ENCODE peak calls at places on chromosomes 16 and 17, in five cellular contexts. One of them, this sample, is unnamed.

GRCh38 chr16:89295071-89295900 is 77.8 kb downstream of the ZNF778 start:
- DNase-seq in activated CD4-positive, alpha-beta T cell treated with anti-CD3 and anti-CD28 coated beads for 36 hours: no peak
- DNase-seq in activated effector memory CD4-positive, alpha-beta T cell treated with Interleukin-2 at 50 U/mL for 16 hours: no peak
- DNase-seq in stimulated activated CD4-positive, alpha-beta T cell treated with anti-CD3 and anti-CD28 coated beads, Interleukin-4, amount 100 ng/mL, for 1 hour: no peak
- DNase-seq in endodermal cell: no peak
- DNase-seq in this sample: no peak

GRCh38 chr17:70295329-70295728 is 126.0 kb downstream of the KCNJ2 start:
- DNase-seq in activated CD4-positive, alpha-beta T cell treated with anti-CD3 and anti-CD28 coated beads for 36 hours: no peak
- DNase-seq in endodermal cell: no peak
- DNase-seq in stimulated activated CD4-positive, alpha-beta T cell treated with anti-CD3 and anti-CD28 coated beads, Interleukin-4, amount 100 ng/mL, for 1 hour: no peak
- DNase-seq in activated effector memory CD4-positive, alpha-beta T cell treated with Interleukin-2 at 50 U/mL for 16 hours: no peak
- DNase-seq in this sample: no peak

GRCh38 chr16:74874912-74875311 is 100.3 kb upstream of the FA2H start:
- DNase-seq in activated effector memory CD4-positive, alpha-beta T cell treated with Interleukin-2 at 50 U/mL for 16 hours: no peak
- DNase-seq in endodermal cell: no peak
- DNase-seq in activated CD4-positive, alpha-beta T cell treated with anti-CD3 and anti-CD28 coated beads for 36 hours: no peak
- DNase-seq in stimulated activated CD4-positive, alpha-beta T cell treated with anti-CD3 and anti-CD28 coated beads, Interleukin-4, amount 100 ng/mL, for 1 hour: no peak
- DNase-seq in this sample: no peak

GRCh38 chr16:53465606-53466290 is 31.5 kb downstream of the RBL2 start:
- DNase-seq in activated CD4-positive, alpha-beta T cell treated with anti-CD3 and anti-CD28 coated beads for 36 hours: no peak
- DNase-seq in stimulated activated CD4-positive, alpha-beta T cell treated with anti-CD3 and anti-CD28 coated beads, Interleukin-4, amount 100 ng/mL, for 1 hour: no peak
- DNase-seq in activated effector memory CD4-positive, alpha-beta T cell treated with Interleukin-2 at 50 U/mL for 16 hours: no peak
- DNase-seq in endodermal cell: no peak
- DNase-seq in this sample: no peak

GRCh38 chr17:58059141-58059540 is 24.1 kb upstream of the DYNLL2 start:
- DNase-seq in stimulated activated CD4-positive, alpha-beta T cell treated with anti-CD3 and anti-CD28 coated beads, Interleukin-4, amount 100 ng/mL, for 1 hour: no peak
- DNase-seq in activated effector memory CD4-positive, alpha-beta T cell treated with Interleukin-2 at 50 U/mL for 16 hours: no peak
- DNase-seq in activated CD4-positive, alpha-beta T cell treated with anti-CD3 and anti-CD28 coated beads for 36 hours: no peak
- DNase-seq in endodermal cell: peak
- DNase-seq in this sample: no peak

GRCh38 chr17:4148611-4149308 is 5.8 kb downstream of the CYB5D2 start:
- DNase-seq in endodermal cell: no peak
- DNase-seq in activated CD4-positive, alpha-beta T cell treated with anti-CD3 and anti-CD28 coated beads for 36 hours: no peak
- DNase-seq in activated effector memory CD4-positive, alpha-beta T cell treated with Interleukin-2 at 50 U/mL for 16 hours: no peak
- DNase-seq in stimulated activated CD4-positive, alpha-beta T cell treated with anti-CD3 and anti-CD28 coated beads, Interleukin-4, amount 100 ng/mL, for 1 hour: no peak
- DNase-seq in this sample: no peak

GRCh38 chr17:76193616-76194015 is 46.7 kb downstream of the RNF157 start:
- DNase-seq in endodermal cell: peak
- DNase-seq in stimulated activated CD4-positive, alpha-beta T cell treated with anti-CD3 and anti-CD28 coated beads, Interleukin-4, amount 100 ng/mL, for 1 hour: no peak
- DNase-seq in activated effector memory CD4-positive, alpha-beta T cell treated with Interleukin-2 at 50 U/mL for 16 hours: peak
- DNase-seq in activated CD4-positive, alpha-beta T cell treated with anti-CD3 and anti-CD28 coated beads for 36 hours: peak
- DNase-seq in this sample: no peak

GRCh38 chr16:6570520-6570919 is 762.1 kb upstream of the RBFOX1 start:
- DNase-seq in endodermal cell: no peak
- DNase-seq in activated CD4-positive, alpha-beta T cell treated with anti-CD3 and anti-CD28 coated beads for 36 hours: no peak
- DNase-seq in stimulated activated CD4-positive, alpha-beta T cell treated with anti-CD3 and anti-CD28 coated beads, Interleukin-4, amount 100 ng/mL, for 1 hour: no peak
- DNase-seq in activated effector memory CD4-positive, alpha-beta T cell treated with Interleukin-2 at 50 U/mL for 16 hours: no peak
- DNase-seq in this sample: no peak

GRCh38 chr16:70793851-70794502 is 7.0 kb downstream of the VAC14 start:
- DNase-seq in endodermal cell: no peak
- DNase-seq in activated CD4-positive, alpha-beta T cell treated with anti-CD3 and anti-CD28 coated beads for 36 hours: no peak
- DNase-seq in stimulated activated CD4-positive, alpha-beta T cell treated with anti-CD3 and anti-CD28 coated beads, Interleukin-4, amount 100 ng/mL, for 1 hour: no peak
- DNase-seq in activated effector memory CD4-positive, alpha-beta T cell treated with Interleukin-2 at 50 U/mL for 16 hours: no peak
- DNase-seq in this sample: no peak

GRCh38 chr16:58074657-58075056 is 49.1 kb downstream of the MMP15 start:
- DNase-seq in activated effector memory CD4-positive, alpha-beta T cell treated with Interleukin-2 at 50 U/mL for 16 hours: no peak
- DNase-seq in endodermal cell: no peak
- DNase-seq in stimulated activated CD4-positive, alpha-beta T cell treated with anti-CD3 and anti-CD28 coated beads, Interleukin-4, amount 100 ng/mL, for 1 hour: no peak
- DNase-seq in activated CD4-positive, alpha-beta T cell treated with anti-CD3 and anti-CD28 coated beads for 36 hours: no peak
- DNase-seq in this sample: no peak

GRCh38 chr17:79971651-79972050 is 64.0 kb downstream of the TBC1D16 start:
- DNase-seq in endodermal cell: peak
- DNase-seq in stimulated activated CD4-positive, alpha-beta T cell treated with anti-CD3 and anti-CD28 coated beads, Interleukin-4, amount 100 ng/mL, for 1 hour: no peak
- DNase-seq in activated CD4-positive, alpha-beta T cell treated with anti-CD3 and anti-CD28 coated beads for 36 hours: no peak
- DNase-seq in activated effector memory CD4-positive, alpha-beta T cell treated with Interleukin-2 at 50 U/mL for 16 hours: no peak
- DNase-seq in this sample: no peak

GRCh38 chr17:57553991-57554825 is 190.9 kb downstream of the CCDC182 start:
- DNase-seq in endodermal cell: peak
- DNase-seq in activated CD4-positive, alpha-beta T cell treated with anti-CD3 and anti-CD28 coated beads for 36 hours: peak
- DNase-seq in activated effector memory CD4-positive, alpha-beta T cell treated with Interleukin-2 at 50 U/mL for 16 hours: no peak
- DNase-seq in stimulated activated CD4-positive, alpha-beta T cell treated with anti-CD3 and anti-CD28 coated beads, Interleukin-4, amount 100 ng/mL, for 1 hour: no peak
- DNase-seq in this sample: peak

GRCh38 chr16:81265658-81266451 is 27.4 kb downstream of the BCO1 start:
- DNase-seq in activated CD4-positive, alpha-beta T cell treated with anti-CD3 and anti-CD28 coated beads for 36 hours: no peak
- DNase-seq in stimulated activated CD4-positive, alpha-beta T cell treated with anti-CD3 and anti-CD28 coated beads, Interleukin-4, amount 100 ng/mL, for 1 hour: no peak
- DNase-seq in activated effector memory CD4-positive, alpha-beta T cell treated with Interleukin-2 at 50 U/mL for 16 hours: no peak
- DNase-seq in endodermal cell: no peak
- DNase-seq in this sample: no peak

GRCh38 chr17:2421315-2422147 is 20.7 kb upstream of the MNT start:
- DNase-seq in activated CD4-positive, alpha-beta T cell treated with anti-CD3 and anti-CD28 coated beads for 36 hours: no peak
- DNase-seq in stimulated activated CD4-positive, alpha-beta T cell treated with anti-CD3 and anti-CD28 coated beads, Interleukin-4, amount 100 ng/mL, for 1 hour: no peak
- DNase-seq in activated effector memory CD4-positive, alpha-beta T cell treated with Interleukin-2 at 50 U/mL for 16 hours: no peak
- DNase-seq in endodermal cell: peak
- DNase-seq in this sample: no peak

GRCh38 chr16:23424292-23424958 is 28.6 kb downstream of the COG7 start:
- DNase-seq in activated effector memory CD4-positive, alpha-beta T cell treated with Interleukin-2 at 50 U/mL for 16 hours: no peak
- DNase-seq in activated CD4-positive, alpha-beta T cell treated with anti-CD3 and anti-CD28 coated beads for 36 hours: no peak
- DNase-seq in endodermal cell: no peak
- DNase-seq in stimulated activated CD4-positive, alpha-beta T cell treated with anti-CD3 and anti-CD28 coated beads, Interleukin-4, amount 100 ng/mL, for 1 hour: no peak
- DNase-seq in this sample: no peak

GRCh38 chr16:79658301-79659001 is 57.9 kb upstream of the MAF start:
- DNase-seq in endodermal cell: no peak
- DNase-seq in activated effector memory CD4-positive, alpha-beta T cell treated with Interleukin-2 at 50 U/mL for 16 hours: no peak
- DNase-seq in stimulated activated CD4-positive, alpha-beta T cell treated with anti-CD3 and anti-CD28 coated beads, Interleukin-4, amount 100 ng/mL, for 1 hour: no peak
- DNase-seq in activated CD4-positive, alpha-beta T cell treated with anti-CD3 and anti-CD28 coated beads for 36 hours: peak
- DNase-seq in this sample: no peak

GRCh38 chr17:12665263-12666210 is at the start of gene MYOCD:
- DNase-seq in activated effector memory CD4-positive, alpha-beta T cell treated with Interleukin-2 at 50 U/mL for 16 hours: no peak
- DNase-seq in activated CD4-positive, alpha-beta T cell treated with anti-CD3 and anti-CD28 coated beads for 36 hours: peak
- DNase-seq in stimulated activated CD4-positive, alpha-beta T cell treated with anti-CD3 and anti-CD28 coated beads, Interleukin-4, amount 100 ng/mL, for 1 hour: no peak
- DNase-seq in endodermal cell: peak
- DNase-seq in this sample: peak

GRCh38 chr17:76271669-76272540 is 6.8 kb downstream of the UBALD2 start:
- DNase-seq in activated effector memory CD4-positive, alpha-beta T cell treated with Interleukin-2 at 50 U/mL for 16 hours: peak
- DNase-seq in endodermal cell: peak
- DNase-seq in activated CD4-positive, alpha-beta T cell treated with anti-CD3 and anti-CD28 coated beads for 36 hours: peak
- DNase-seq in stimulated activated CD4-positive, alpha-beta T cell treated with anti-CD3 and anti-CD28 coated beads, Interleukin-4, amount 100 ng/mL, for 1 hour: peak
- DNase-seq in this sample: peak

GRCh38 chr17:17052462-17053221 is 10.4 kb downstream of the MPRIP start:
- DNase-seq in activated effector memory CD4-positive, alpha-beta T cell treated with Interleukin-2 at 50 U/mL for 16 hours: no peak
- DNase-seq in activated CD4-positive, alpha-beta T cell treated with anti-CD3 and anti-CD28 coated beads for 36 hours: no peak
- DNase-seq in stimulated activated CD4-positive, alpha-beta T cell treated with anti-CD3 and anti-CD28 coated beads, Interleukin-4, amount 100 ng/mL, for 1 hour: no peak
- DNase-seq in endodermal cell: peak
- DNase-seq in this sample: no peak

GRCh38 chr17:74512041-74512440 is 19.2 kb downstream of the CD300LB start:
- DNase-seq in stimulated activated CD4-positive, alpha-beta T cell treated with anti-CD3 and anti-CD28 coated beads, Interleukin-4, amount 100 ng/mL, for 1 hour: no peak
- DNase-seq in activated CD4-positive, alpha-beta T cell treated with anti-CD3 and anti-CD28 coated beads for 36 hours: no peak
- DNase-seq in activated effector memory CD4-positive, alpha-beta T cell treated with Interleukin-2 at 50 U/mL for 16 hours: no peak
- DNase-seq in endodermal cell: no peak
- DNase-seq in this sample: no peak

GRCh38 chr17:64357191-64357981 is 33.3 kb downstream of the PECAM1 start:
- DNase-seq in activated effector memory CD4-positive, alpha-beta T cell treated with Interleukin-2 at 50 U/mL for 16 hours: no peak
- DNase-seq in stimulated activated CD4-positive, alpha-beta T cell treated with anti-CD3 and anti-CD28 coated beads, Interleukin-4, amount 100 ng/mL, for 1 hour: no peak
- DNase-seq in activated CD4-positive, alpha-beta T cell treated with anti-CD3 and anti-CD28 coated beads for 36 hours: no peak
- DNase-seq in endodermal cell: peak
- DNase-seq in this sample: no peak

GRCh38 chr16:55907661-55908060 is 32.5 kb upstream of the CES5A start:
- DNase-seq in activated CD4-positive, alpha-beta T cell treated with anti-CD3 and anti-CD28 coated beads for 36 hours: no peak
- DNase-seq in stimulated activated CD4-positive, alpha-beta T cell treated with anti-CD3 and anti-CD28 coated beads, Interleukin-4, amount 100 ng/mL, for 1 hour: no peak
- DNase-seq in endodermal cell: no peak
- DNase-seq in activated effector memory CD4-positive, alpha-beta T cell treated with Interleukin-2 at 50 U/mL for 16 hours: no peak
- DNase-seq in this sample: no peak

GRCh38 chr17:64599187-64599676 is 62.9 kb downstream of the SMURF2 start:
- DNase-seq in endodermal cell: peak
- DNase-seq in activated CD4-positive, alpha-beta T cell treated with anti-CD3 and anti-CD28 coated beads for 36 hours: peak
- DNase-seq in stimulated activated CD4-positive, alpha-beta T cell treated with anti-CD3 and anti-CD28 coated beads, Interleukin-4, amount 100 ng/mL, for 1 hour: peak
- DNase-seq in activated effector memory CD4-positive, alpha-beta T cell treated with Interleukin-2 at 50 U/mL for 16 hours: peak
- DNase-seq in this sample: no peak

GRCh38 chr17:78192616-78193015 is 5.5 kb downstream of the AFMID start:
- DNase-seq in endodermal cell: no peak
- DNase-seq in activated effector memory CD4-positive, alpha-beta T cell treated with Interleukin-2 at 50 U/mL for 16 hours: no peak
- DNase-seq in stimulated activated CD4-positive, alpha-beta T cell treated with anti-CD3 and anti-CD28 coated beads, Interleukin-4, amount 100 ng/mL, for 1 hour: no peak
- DNase-seq in activated CD4-positive, alpha-beta T cell treated with anti-CD3 and anti-CD28 coated beads for 36 hours: no peak
- DNase-seq in this sample: no peak

GRCh38 chr17:79029327-79030009 is 5.5 kb downstream of the C1QTNF1 start:
- DNase-seq in stimulated activated CD4-positive, alpha-beta T cell treated with anti-CD3 and anti-CD28 coated beads, Interleukin-4, amount 100 ng/mL, for 1 hour: no peak
- DNase-seq in endodermal cell: peak
- DNase-seq in activated effector memory CD4-positive, alpha-beta T cell treated with Interleukin-2 at 50 U/mL for 16 hours: no peak
- DNase-seq in activated CD4-positive, alpha-beta T cell treated with anti-CD3 and anti-CD28 coated beads for 36 hours: no peak
- DNase-seq in this sample: no peak

GRCh38 chr16:55900616-55901393 is 25.6 kb upstream of the CES5A start:
- DNase-seq in stimulated activated CD4-positive, alpha-beta T cell treated with anti-CD3 and anti-CD28 coated beads, Interleukin-4, amount 100 ng/mL, for 1 hour: no peak
- DNase-seq in activated CD4-positive, alpha-beta T cell treated with anti-CD3 and anti-CD28 coated beads for 36 hours: peak
- DNase-seq in endodermal cell: no peak
- DNase-seq in activated effector memory CD4-positive, alpha-beta T cell treated with Interleukin-2 at 50 U/mL for 16 hours: no peak
- DNase-seq in this sample: no peak

GRCh38 chr16:65116818-65117430 is 4.9 kb downstream of the CDH11 start:
- DNase-seq in stimulated activated CD4-positive, alpha-beta T cell treated with anti-CD3 and anti-CD28 coated beads, Interleukin-4, amount 100 ng/mL, for 1 hour: no peak
- DNase-seq in activated CD4-positive, alpha-beta T cell treated with anti-CD3 and anti-CD28 coated beads for 36 hours: no peak
- DNase-seq in endodermal cell: no peak
- DNase-seq in activated effector memory CD4-positive, alpha-beta T cell treated with Interleukin-2 at 50 U/mL for 16 hours: no peak
- DNase-seq in this sample: no peak

GRCh38 chr17:34998205-34998604 is 17.9 kb downstream of the LIG3 start:
- DNase-seq in stimulated activated CD4-positive, alpha-beta T cell treated with anti-CD3 and anti-CD28 coated beads, Interleukin-4, amount 100 ng/mL, for 1 hour: peak
- DNase-seq in activated CD4-positive, alpha-beta T cell treated with anti-CD3 and anti-CD28 coated beads for 36 hours: peak
- DNase-seq in endodermal cell: peak
- DNase-seq in activated effector memory CD4-positive, alpha-beta T cell treated with Interleukin-2 at 50 U/mL for 16 hours: peak
- DNase-seq in this sample: peak